ENCODE peak calls at places on chromosome 1, in eight cellular contexts. N is NCI-H1048; A is NCI-H1417; Y is LoVo; P is stimulated activated naive CD4-positive, alpha-beta T cell; J is HCEC 1CT; M is kidney tubule cell; K is kidney glomerular epithelial cell. W is an unnamed sample.
A peak's percentile ranks its signal among the peaks of the same experiment; 100 is the strongest.

GRCh38 chr1:109040627-109041613 is 982 bp downstream of the WDR47 start:
- DNase-seq in A (peak; percentile 5), Y (no peak), P (no peak), K (no peak), N (no peak), M (peak; percentile 21), J (peak; percentile 28), W (peak; percentile 32)

GRCh38 chr1:181793826-181794225 is 267.7 kb downstream of the ZNF648 start:
- DNase-seq in A (no peak), J (no peak), P (no peak), M (peak; percentile 72), Y (no peak), K (peak; percentile 61), N (no peak), W (no peak)

GRCh38 chr1:54791880-54792522 is 9.1 kb downstream of the TTC22 start:
- DNase-seq in A (peak; percentile 71), N (no peak), P (peak; percentile 18), J (no peak), M (peak; percentile 64), Y (no peak), K (no peak), W (peak; percentile 68)

GRCh38 chr1:34549199-34549598 is 205.6 kb upstream of the GJB5 start:
- DNase-seq in K (no peak), A (no peak), Y (peak; percentile 16), P (no peak), N (no peak), M (peak; percentile 20), J (no peak), W (peak; percentile 62)

GRCh38 chr1:6635910-6636760 is 11.5 kb downstream of the THAP3 start:
- DNase-seq in M (no peak), P (no peak), Y (no peak), N (no peak), K (no peak), A (no peak), J (no peak), W (no peak)

GRCh38 chr1:18107671-18108312 is at the start of gene IGSF21:
- DNase-seq in K (no peak), M (no peak), P (no peak), N (no peak), Y (no peak), A (peak; percentile 67), J (no peak), W (no peak)

GRCh38 chr1:155000475-155000724 is 2.2 kb upstream of the ZBTB7B start:
- DNase-seq in N (no peak), Y (no peak), A (peak; percentile 65), J (no peak), M (no peak), P (no peak), K (no peak), W (peak; percentile 63)

GRCh38 chr1:45304311-45305081 is 22.2 kb upstream of the HPDL start:
- DNase-seq in P (no peak), N (no peak), Y (no peak), J (peak; percentile 13), A (peak; percentile 20), K (no peak), M (peak; percentile 70), W (peak; percentile 55)

GRCh38 chr1:158087320-158087927 is 93.3 kb upstream of the CD1D start:
- DNase-seq in P (no peak), N (no peak), A (peak; percentile 77), M (peak; percentile 81), K (peak; percentile 33), Y (peak; percentile 34), J (peak; percentile 63), W (peak; percentile 58)

GRCh38 chr1:115252585-115252984 is 85.5 kb downstream of the NGF start:
- DNase-seq in A (no peak), M (no peak), Y (no peak), K (no peak), J (no peak), N (no peak), P (no peak), W (no peak)

GRCh38 chr1:218813247-218813646 is 360.4 kb upstream of the LYPLAL1 start:
- DNase-seq in N (no peak), J (peak; percentile 72), Y (no peak), P (no peak), A (no peak), K (no peak), M (peak; percentile 20), W (no peak)

GRCh38 chr1:153547560-153548551 is 1.2 kb downstream of the S100A3 start:
- DNase-seq in P (no peak), Y (no peak), A (no peak), K (no peak), J (no peak), N (no peak), M (no peak), W (peak; percentile 15)

GRCh38 chr1:198157847-198158765 is 1.3 kb downstream of the NEK7 start:
- DNase-seq in K (no peak), J (peak; percentile 37), P (peak; percentile 49), Y (no peak), N (no peak), A (peak; percentile 13), M (peak; percentile 35), W (peak; percentile 24)

GRCh38 chr1:27773732-27774445 is 870 bp downstream of the STX12 start:
- DNase-seq in Y (peak; percentile 14), M (peak; percentile 42), N (no peak), J (peak; percentile 18), A (no peak), K (peak; percentile 32), P (peak; percentile 45), W (no peak)

GRCh38 chr1:37989381-37989930 is 366 bp downstream of the SF3A3 start:
- DNase-seq in K (no peak), N (no peak), J (no peak), P (peak; percentile 55), A (peak; percentile 51), M (peak; percentile 50), Y (peak; percentile 46), W (peak; percentile 57)

GRCh38 chr1:214857716-214858115 is 224.8 kb upstream of the KCNK2 start:
- DNase-seq in M (no peak), K (no peak), A (no peak), N (no peak), P (no peak), J (peak; percentile 78), Y (no peak), W (no peak)

W was measured in colonic mucosa.